ENCODE peak calls at places on chromosomes 6 and 20, in ten cellular contexts. One of them, this sample, is unnamed.

GRCh38 chr6:106767271-106767670 is 137.9 kb downstream of the QRSL1 start:
- DNase-seq in heart left ventricle: no peak
- DNase-seq in esophagus squamous epithelium: no peak
- DNase-seq in prostate gland: no peak
- DNase-seq in GM12865: no peak
- DNase-seq in upper lobe of right lung: no peak
- DNase-seq in transverse colon: no peak
- DNase-seq in HFF-Myc: no peak
- DNase-seq in bronchial epithelial cell: peak; percentile 47
- DNase-seq in fibroblast of lung: no peak
- DNase-seq in this sample: no peak

GRCh38 chr20:49448917-49449316 is 33.6 kb downstream of the KCNB1 start:
- DNase-seq in heart left ventricle: no peak
- DNase-seq in esophagus squamous epithelium: no peak
- DNase-seq in prostate gland: no peak
- DNase-seq in GM12865: no peak
- DNase-seq in upper lobe of right lung: no peak
- DNase-seq in transverse colon: no peak
- DNase-seq in HFF-Myc: no peak
- DNase-seq in bronchial epithelial cell: no peak
- DNase-seq in fibroblast of lung: no peak
- DNase-seq in this sample: no peak

GRCh38 chr20:14986026-14986655 is 648.7 kb upstream of the FLRT3 start:
- DNase-seq in heart left ventricle: no peak
- DNase-seq in esophagus squamous epithelium: no peak
- DNase-seq in prostate gland: peak; percentile 88
- DNase-seq in GM12865: no peak
- DNase-seq in upper lobe of right lung: peak; percentile 82
- DNase-seq in transverse colon: peak; percentile 88
- DNase-seq in HFF-Myc: no peak
- DNase-seq in bronchial epithelial cell: peak; percentile 86
- DNase-seq in fibroblast of lung: peak; percentile 59
- DNase-seq in this sample: no peak

GRCh38 chr6:33807606-33808005 is 3.8 kb upstream of the MLN start:
- DNase-seq in heart left ventricle: no peak
- DNase-seq in esophagus squamous epithelium: no peak
- DNase-seq in prostate gland: no peak
- DNase-seq in GM12865: no peak
- DNase-seq in upper lobe of right lung: no peak
- DNase-seq in transverse colon: no peak
- DNase-seq in HFF-Myc: no peak
- DNase-seq in bronchial epithelial cell: no peak
- DNase-seq in fibroblast of lung: no peak
- DNase-seq in this sample: no peak

GRCh38 chr6:33029297-33030184 is 20.1 kb upstream of the HLA-DOA start:
- DNase-seq in heart left ventricle: no peak
- DNase-seq in esophagus squamous epithelium: peak; percentile 18
- DNase-seq in prostate gland: no peak
- DNase-seq in GM12865: peak; percentile 93
- DNase-seq in upper lobe of right lung: no peak
- DNase-seq in transverse colon: peak; percentile 32
- DNase-seq in HFF-Myc: no peak
- DNase-seq in bronchial epithelial cell: peak; percentile 6
- DNase-seq in fibroblast of lung: no peak
- DNase-seq in this sample: no peak

GRCh38 chr6:5785235-5785634 is 221.5 kb downstream of the NRN1 start:
- DNase-seq in heart left ventricle: no peak
- DNase-seq in esophagus squamous epithelium: no peak
- DNase-seq in prostate gland: no peak
- DNase-seq in GM12865: no peak
- DNase-seq in upper lobe of right lung: no peak
- DNase-seq in transverse colon: no peak
- DNase-seq in HFF-Myc: no peak
- DNase-seq in bronchial epithelial cell: no peak
- DNase-seq in fibroblast of lung: no peak
- DNase-seq in this sample: no peak

GRCh38 chr6:144613859-144614258 is 328.7 kb downstream of the UTRN start:
- DNase-seq in heart left ventricle: no peak
- DNase-seq in esophagus squamous epithelium: no peak
- DNase-seq in prostate gland: no peak
- DNase-seq in GM12865: peak; percentile 2
- DNase-seq in upper lobe of right lung: no peak
- DNase-seq in transverse colon: no peak
- DNase-seq in HFF-Myc: no peak
- DNase-seq in bronchial epithelial cell: peak; percentile 68
- DNase-seq in fibroblast of lung: no peak
- DNase-seq in this sample: no peak

GRCh38 chr20:4717816-4718215 is 3.9 kb upstream of the PRND start:
- DNase-seq in heart left ventricle: no peak
- DNase-seq in esophagus squamous epithelium: no peak
- DNase-seq in prostate gland: no peak
- DNase-seq in GM12865: no peak
- DNase-seq in upper lobe of right lung: no peak
- DNase-seq in transverse colon: no peak
- DNase-seq in HFF-Myc: no peak
- DNase-seq in bronchial epithelial cell: peak; percentile 31
- DNase-seq in fibroblast of lung: peak; percentile 34
- DNase-seq in this sample: no peak

GRCh38 chr6:113073611-113074191 is 726.6 kb downstream of the RFPL4B start:
- DNase-seq in heart left ventricle: no peak
- DNase-seq in esophagus squamous epithelium: no peak
- DNase-seq in prostate gland: no peak
- DNase-seq in GM12865: no peak
- DNase-seq in upper lobe of right lung: no peak
- DNase-seq in transverse colon: no peak
- DNase-seq in HFF-Myc: no peak
- DNase-seq in bronchial epithelial cell: peak; percentile 26
- DNase-seq in fibroblast of lung: peak; percentile 85
- DNase-seq in this sample: no peak

GRCh38 chr6:38185752-38186151 is 366.2 kb downstream of the ZFAND3 start:
- DNase-seq in heart left ventricle: no peak
- DNase-seq in esophagus squamous epithelium: no peak
- DNase-seq in prostate gland: no peak
- DNase-seq in GM12865: no peak
- DNase-seq in upper lobe of right lung: no peak
- DNase-seq in transverse colon: no peak
- DNase-seq in HFF-Myc: no peak
- DNase-seq in bronchial epithelial cell: no peak
- DNase-seq in fibroblast of lung: no peak
- DNase-seq in this sample: no peak

GRCh38 chr6:139647001-139647400 is 272.6 kb upstream of the CITED2 start:
- DNase-seq in heart left ventricle: no peak
- DNase-seq in esophagus squamous epithelium: no peak
- DNase-seq in prostate gland: no peak
- DNase-seq in GM12865: no peak
- DNase-seq in upper lobe of right lung: no peak
- DNase-seq in transverse colon: no peak
- DNase-seq in HFF-Myc: no peak
- DNase-seq in bronchial epithelial cell: no peak
- DNase-seq in fibroblast of lung: no peak
- DNase-seq in this sample: peak; percentile 13

GRCh38 chr6:134882426-134883038 is 67.4 kb downstream of the ALDH8A1 start:
- DNase-seq in heart left ventricle: no peak
- DNase-seq in esophagus squamous epithelium: no peak
- DNase-seq in prostate gland: peak; percentile 40
- DNase-seq in GM12865: peak; percentile 78
- DNase-seq in upper lobe of right lung: no peak
- DNase-seq in transverse colon: peak; percentile 78
- DNase-seq in HFF-Myc: peak; percentile 65
- DNase-seq in bronchial epithelial cell: peak; percentile 45
- DNase-seq in fibroblast of lung: peak; percentile 61
- DNase-seq in this sample: peak; percentile 39

GRCh38 chr6:85641522-85641915 is 1.2 kb downstream of the SYNCRIP start:
- DNase-seq in heart left ventricle: no peak
- DNase-seq in esophagus squamous epithelium: no peak
- DNase-seq in prostate gland: no peak
- DNase-seq in GM12865: no peak
- DNase-seq in upper lobe of right lung: no peak
- DNase-seq in transverse colon: no peak
- DNase-seq in HFF-Myc: no peak
- DNase-seq in bronchial epithelial cell: peak; percentile 47
- DNase-seq in fibroblast of lung: no peak
- DNase-seq in this sample: no peak

GRCh38 chr6:143707702-143708101 is 29.9 kb downstream of the PHACTR2 start:
- DNase-seq in heart left ventricle: no peak
- DNase-seq in esophagus squamous epithelium: no peak
- DNase-seq in prostate gland: no peak
- DNase-seq in GM12865: no peak
- DNase-seq in upper lobe of right lung: no peak
- DNase-seq in transverse colon: no peak
- DNase-seq in HFF-Myc: no peak
- DNase-seq in bronchial epithelial cell: no peak
- DNase-seq in fibroblast of lung: no peak
- DNase-seq in this sample: no peak

GRCh38 chr6:36139431-36139830 is 9.1 kb downstream of the MAPK13 start:
- DNase-seq in heart left ventricle: no peak
- DNase-seq in esophagus squamous epithelium: no peak
- DNase-seq in prostate gland: no peak
- DNase-seq in GM12865: no peak
- DNase-seq in upper lobe of right lung: no peak
- DNase-seq in transverse colon: no peak
- DNase-seq in HFF-Myc: no peak
- DNase-seq in bronchial epithelial cell: no peak
- DNase-seq in fibroblast of lung: no peak
- DNase-seq in this sample: no peak

GRCh38 chr6:92810913-92811312 is 608.4 kb downstream of the EPHA7 start:
- DNase-seq in heart left ventricle: no peak
- DNase-seq in esophagus squamous epithelium: no peak
- DNase-seq in prostate gland: peak; percentile 16
- DNase-seq in GM12865: peak; percentile 78
- DNase-seq in upper lobe of right lung: no peak
- DNase-seq in transverse colon: no peak
- DNase-seq in HFF-Myc: no peak
- DNase-seq in bronchial epithelial cell: peak; percentile 39
- DNase-seq in fibroblast of lung: peak; percentile 14
- DNase-seq in this sample: no peak

GRCh38 chr6:32188381-32189081 is 1.5 kb downstream of the PBX2 start:
- DNase-seq in heart left ventricle: peak; percentile 26
- DNase-seq in esophagus squamous epithelium: no peak
- DNase-seq in prostate gland: no peak
- DNase-seq in GM12865: no peak
- DNase-seq in upper lobe of right lung: no peak
- DNase-seq in transverse colon: no peak
- DNase-seq in HFF-Myc: no peak
- DNase-seq in bronchial epithelial cell: no peak
- DNase-seq in fibroblast of lung: peak; percentile 22
- DNase-seq in this sample: no peak

GRCh38 chr6:41505084-41506049 is 40.8 kb upstream of the FOXP4 start:
- DNase-seq in heart left ventricle: peak; percentile 81
- DNase-seq in esophagus squamous epithelium: no peak
- DNase-seq in prostate gland: peak; percentile 41
- DNase-seq in GM12865: peak; percentile 82
- DNase-seq in upper lobe of right lung: peak; percentile 82
- DNase-seq in transverse colon: peak; percentile 72
- DNase-seq in HFF-Myc: peak; percentile 21
- DNase-seq in bronchial epithelial cell: no peak
- DNase-seq in fibroblast of lung: peak; percentile 91
- DNase-seq in this sample: peak; percentile 44
- TF ChIP-seq CTCF in heart left ventricle: no peak
- TF ChIP-seq CTCF in esophagus squamous epithelium: no peak
- TF ChIP-seq CTCF in prostate gland: no peak
- TF ChIP-seq CTCF in GM12865: no peak
- TF ChIP-seq CTCF in upper lobe of right lung: no peak
- TF ChIP-seq CTCF in transverse colon: no peak
- TF ChIP-seq CTCF in HFF-Myc: no peak
- TF ChIP-seq CTCF in bronchial epithelial cell: no peak
- TF ChIP-seq CTCF in fibroblast of lung: no peak
- TF ChIP-seq CTCF in this sample: no peak

DNA sequence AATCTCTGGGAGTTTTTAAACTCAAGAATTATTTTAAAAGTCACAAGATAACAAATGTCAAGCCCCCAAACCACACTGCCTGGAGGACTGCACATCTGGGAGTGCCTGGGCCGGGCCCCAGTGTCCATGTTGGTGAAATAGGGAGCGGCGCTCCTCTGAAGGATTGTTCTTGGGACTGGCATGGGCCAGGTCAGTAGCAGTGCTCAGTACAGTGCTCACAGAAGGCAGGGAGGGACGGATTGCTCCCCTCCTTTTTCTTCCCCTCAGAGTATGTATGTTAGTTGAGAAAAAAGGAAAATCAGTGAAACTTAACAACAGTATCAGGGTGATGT is 11.0 kb downstream of the STX16 start:
- DNase-seq in heart left ventricle: no peak
- DNase-seq in esophagus squamous epithelium: no peak
- DNase-seq in prostate gland: no peak
- DNase-seq in GM12865: no peak
- DNase-seq in upper lobe of right lung: no peak
- DNase-seq in transverse colon: no peak
- DNase-seq in HFF-Myc: no peak
- DNase-seq in bronchial epithelial cell: no peak
- DNase-seq in fibroblast of lung: no peak
- DNase-seq in this sample: no peak
- H3K4me3 ChIP-seq in heart left ventricle: no peak overlapping the region
- H3K4me3 ChIP-seq in esophagus squamous epithelium: no peak overlapping the region
- H3K4me3 ChIP-seq in prostate gland: no peak overlapping the region
- H3K4me3 ChIP-seq in GM12865: no peak overlapping the region
- H3K4me3 ChIP-seq in upper lobe of right lung: no peak overlapping the region
- H3K4me3 ChIP-seq in transverse colon: no peak overlapping the region
- H3K4me3 ChIP-seq in HFF-Myc: no peak overlapping the region
- H3K4me3 ChIP-seq in bronchial epithelial cell: no peak overlapping the region
- H3K4me3 ChIP-seq in fibroblast of lung: no peak overlapping the region
- H3K4me3 ChIP-seq in this sample: no peak overlapping the region

DNA sequence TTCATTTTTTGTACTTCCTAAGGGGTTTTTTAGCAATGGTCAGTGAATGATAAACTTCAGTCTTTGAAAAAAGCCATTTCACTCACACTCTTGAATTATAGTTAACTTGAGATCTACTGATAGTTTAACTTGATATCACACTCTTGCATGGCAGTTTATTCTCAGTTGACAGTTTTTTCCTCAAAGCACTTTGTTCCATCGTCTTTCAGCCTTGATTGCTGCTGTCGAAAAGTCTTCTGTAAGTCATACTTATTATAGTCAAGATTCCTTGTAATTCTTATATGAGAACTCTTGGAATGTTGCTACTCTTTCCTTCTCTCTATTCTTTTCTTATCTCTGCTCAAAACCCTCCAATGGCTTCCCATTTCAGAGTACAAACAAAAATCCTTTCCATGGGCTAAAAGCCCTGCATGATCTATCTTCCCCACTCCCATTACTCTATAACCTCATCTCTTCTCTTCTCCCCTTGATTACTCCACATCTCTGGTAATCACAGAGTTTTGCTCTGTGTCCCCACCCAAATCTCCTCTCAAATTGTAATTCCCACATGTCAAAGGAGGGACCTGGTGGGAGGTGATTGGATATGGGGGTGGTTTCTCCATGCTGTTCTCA is 31.2 kb downstream of the ZHX3 start:
- DNase-seq in heart left ventricle: no peak
- DNase-seq in esophagus squamous epithelium: no peak
- DNase-seq in prostate gland: no peak
- DNase-seq in GM12865: no peak
- DNase-seq in upper lobe of right lung: no peak
- DNase-seq in transverse colon: no peak
- DNase-seq in HFF-Myc: no peak
- DNase-seq in bronchial epithelial cell: no peak
- DNase-seq in fibroblast of lung: no peak
- DNase-seq in this sample: no peak
- TF ChIP-seq CTCF in heart left ventricle: no peak
- TF ChIP-seq CTCF in esophagus squamous epithelium: no peak
- TF ChIP-seq CTCF in prostate gland: no peak
- TF ChIP-seq CTCF in GM12865: no peak
- TF ChIP-seq CTCF in upper lobe of right lung: no peak
- TF ChIP-seq CTCF in transverse colon: no peak
- TF ChIP-seq CTCF in HFF-Myc: no peak
- TF ChIP-seq CTCF in bronchial epithelial cell: no peak
- TF ChIP-seq CTCF in fibroblast of lung: no peak
- TF ChIP-seq CTCF in this sample: no peak

GRCh38 chr6:3749390-3749978 is 2.0 kb downstream of the PXDC1 start:
- DNase-seq in heart left ventricle: no peak
- DNase-seq in esophagus squamous epithelium: no peak
- DNase-seq in prostate gland: peak; percentile 65
- DNase-seq in GM12865: no peak
- DNase-seq in upper lobe of right lung: peak; percentile 78
- DNase-seq in transverse colon: peak; percentile 76
- DNase-seq in HFF-Myc: no peak
- DNase-seq in bronchial epithelial cell: peak; percentile 58
- DNase-seq in fibroblast of lung: no peak
- DNase-seq in this sample: no peak
- H3K4me3 ChIP-seq in heart left ventricle: peak overlapping the region; percentile 96
- H3K4me3 ChIP-seq in esophagus squamous epithelium: peak overlapping the region; percentile 92
- H3K4me3 ChIP-seq in prostate gland: peak overlapping the region; percentile 79
- H3K4me3 ChIP-seq in GM12865: no peak overlapping the region
- H3K4me3 ChIP-seq in upper lobe of right lung: peak overlapping the region; percentile 81
- H3K4me3 ChIP-seq in transverse colon: peak overlapping the region; percentile 72
- H3K4me3 ChIP-seq in HFF-Myc: peak overlapping the region; percentile 67
- H3K4me3 ChIP-seq in bronchial epithelial cell: peak overlapping the region; percentile 88
- H3K4me3 ChIP-seq in fibroblast of lung: peak overlapping the region; percentile 78
- H3K4me3 ChIP-seq in this sample: peak overlapping the region; percentile 90

This sample was measured in AG09309.